ENCODE peak calls at places on chromosome 11, in nine cellular contexts. P is glutamatergic neuron, B is fibroblast of lung, C is adrenal gland, F is AG04450, J is GM12865, U is MCF 10A, E is cardiac fibroblast, X is heart left ventricle. W is an unnamed sample.

GRCh38 chr11:315051-315481 is 1.2 kb downstream of the IFITM1 start:
- DNase-seq in P (no peak), B (no peak), C (no peak), F (no peak), J (no peak), U (no peak), E (no peak), X (no peak), W (no peak)

GRCh38 chr11:69002743-69003231 is 10.3 kb downstream of the MRGPRF start:
- DNase-seq in P (no peak), B (no peak), C (no peak), F (no peak), J (no peak), U (no peak), E (no peak), X (peak; percentile 57), W (no peak)

GRCh38 chr11:27497284-27497866 is 9.2 kb downstream of the LIN7C start:
- DNase-seq in P (no peak), B (peak; percentile 45), C (no peak), F (no peak), J (peak; percentile 23), U (peak; percentile 29), E (peak; percentile 54), X (no peak), W (peak; percentile 19)

GRCh38 chr11:44018127-44018521 is 29.7 kb upstream of the ACCSL start:
- DNase-seq in P (no peak), B (no peak), C (peak; percentile 47), F (no peak), J (no peak), U (no peak), E (no peak), X (no peak), W (no peak)

GRCh38 chr11:12692238-12693074 is 18.2 kb downstream of the TEAD1 start:
- DNase-seq in P (peak; percentile 52), B (peak; percentile 99), C (peak; percentile 94), F (peak; percentile 83), J (no peak), U (peak; percentile 94), E (peak; percentile 92), X (peak; percentile 89), W (peak; percentile 84)

GRCh38 chr11:104609297-104609696 is 289.0 kb downstream of the CASP12 start:
- DNase-seq in P (no peak), B (peak; percentile 86), C (peak; percentile 41), F (peak; percentile 38), J (peak; percentile 35), U (peak; percentile 59), E (peak; percentile 77), X (no peak), W (peak; percentile 3)

GRCh38 chr11:57343825-57344224 is 5.7 kb downstream of the P2RX3 start:
- DNase-seq in P (no peak), B (no peak), C (no peak), F (no peak), J (no peak), U (no peak), E (no peak), X (no peak), W (no peak)

GRCh38 chr11:81674211-81674610 is 1059.5 kb downstream of the FAM181B start:
- DNase-seq in P (no peak), B (no peak), C (no peak), F (no peak), J (peak; percentile 28), U (no peak), E (no peak), X (no peak), W (no peak)

GRCh38 chr11:88181776-88182175 is 6.5 kb upstream of the RAB38 start:
- DNase-seq in P (no peak), B (no peak), C (no peak), F (no peak), J (no peak), U (peak; percentile 35), E (no peak), X (no peak), W (no peak)

GRCh38 chr11:84594602-84595001 is 1032.5 kb downstream of the DLG2 start:
- DNase-seq in P (no peak), B (no peak), C (no peak), F (no peak), J (no peak), U (no peak), E (no peak), X (no peak), W (no peak)

GRCh38 chr11:135019343-135019742 is 607.3 kb upstream of the B3GAT1 start:
- DNase-seq in P (no peak), B (no peak), C (no peak), F (no peak), J (no peak), U (no peak), E (no peak), X (no peak), W (no peak)

GRCh38 chr11:61736310-61736709 is 16.1 kb upstream of the MYRF start:
- DNase-seq in P (no peak), B (no peak), C (no peak), F (no peak), J (no peak), U (peak; percentile 21), E (no peak), X (no peak), W (no peak)

GRCh38 chr11:33970984-33971466 is 79.1 kb upstream of the LMO2 start:
- DNase-seq in P (peak; percentile 40), B (peak; percentile 62), C (peak; percentile 59), F (peak; percentile 4), J (peak; percentile 67), U (peak; percentile 66), E (peak; percentile 77), X (no peak), W (peak; percentile 39)

GRCh38 chr11:123182101-123182500 is 12.9 kb downstream of the CLMP start:
- DNase-seq in P (no peak), B (no peak), C (no peak), F (no peak), J (no peak), U (no peak), E (no peak), X (no peak), W (no peak)

GRCh38 chr11:75777461-75778110 is 9.0 kb downstream of the DGAT2 start:
- DNase-seq in P (no peak), B (no peak), C (no peak), F (no peak), J (no peak), U (peak; percentile 36), E (peak; percentile 18), X (no peak), W (no peak)

GRCh38 chr11:96002754-96003290 is 78.9 kb upstream of the MTMR2 start:
- DNase-seq in P (no peak), B (no peak), C (no peak), F (no peak), J (no peak), U (no peak), E (no peak), X (no peak), W (no peak)

GRCh38 chr11:82907376-82907775 is 5.8 kb downstream of the DDIAS start:
- DNase-seq in P (no peak), B (no peak), C (no peak), F (no peak), J (no peak), U (no peak), E (no peak), X (no peak), W (no peak)

GRCh38 chr11:114463999-114464398 is 24.7 kb downstream of the REXO2 start:
- DNase-seq in P (no peak), B (no peak), C (no peak), F (no peak), J (no peak), U (no peak), E (no peak), X (no peak), W (no peak)

GRCh38 chr11:19228956-19229355 is 11.8 kb downstream of the E2F8 start:
- DNase-seq in P (no peak), B (no peak), C (no peak), F (no peak), J (no peak), U (no peak), E (no peak), X (no peak), W (no peak)

GRCh38 chr11:1917523-1918435 is 1.7 kb upstream of the TNNT3 start:
- DNase-seq in P (no peak), B (no peak), C (peak; percentile 67), F (no peak), J (peak; percentile 33), U (no peak), E (no peak), X (peak; percentile 79), W (no peak)
- TF ChIP-seq CTCF in P (peak; percentile 70), B (no peak), C (peak; percentile 79), F (peak; percentile 20), J (peak; percentile 58), U (peak; percentile 38), E (peak; percentile 68), X (peak; percentile 72), W (peak; percentile 69)

DNA sequence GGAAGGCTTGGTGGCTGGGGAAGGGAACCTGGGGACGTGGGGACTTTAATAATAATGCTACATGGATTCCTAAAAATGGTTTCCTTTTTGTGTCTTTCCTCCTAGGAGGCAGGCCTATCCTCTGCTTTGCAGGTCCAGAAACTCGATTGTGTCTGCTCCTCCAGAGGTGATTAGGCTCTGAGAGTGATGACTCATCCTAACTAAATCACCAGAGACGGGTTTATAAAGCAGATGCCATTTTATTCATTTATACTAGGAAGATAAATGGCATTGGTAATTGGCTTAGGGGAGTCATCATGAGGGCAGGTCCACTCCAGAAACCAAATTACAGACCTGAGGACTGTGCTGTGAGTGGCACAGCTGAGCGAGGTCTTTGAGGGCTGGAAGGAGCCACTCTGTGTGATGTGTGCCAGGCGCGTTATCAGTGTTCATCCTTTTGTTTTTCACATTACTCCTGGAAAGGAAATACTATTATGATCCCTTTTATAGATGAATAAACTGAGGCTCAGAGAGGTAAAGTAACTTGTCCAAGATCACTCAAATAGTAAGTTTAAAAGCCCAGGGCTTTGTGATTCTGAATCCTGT is 7.1 kb downstream of the NLRX1 start:
- DNase-seq in P (no peak), B (no peak), C (no peak), F (no peak), J (no peak), U (peak; percentile 21), E (peak; percentile 25), X (no peak), W (peak; percentile 29)
- TF ChIP-seq CTCF in P (no peak), B (no peak), C (no peak), F (no peak), J (no peak), U (no peak), E (no peak), X (no peak), W (no peak)

GRCh38 chr11:9060700-9061111 is 30.7 kb downstream of the SCUBE2 start:
- DNase-seq in P (no peak), B (no peak), C (no peak), F (no peak), J (peak; percentile 95), U (peak; percentile 42), E (peak; percentile 9), X (no peak), W (no peak)
- TF ChIP-seq CTCF in P (no peak), B (no peak), C (peak; percentile 6), F (peak; percentile 21), J (peak; percentile 40), U (no peak), E (peak; percentile 15), X (peak; percentile 15), W (peak; percentile 55)

DNA sequence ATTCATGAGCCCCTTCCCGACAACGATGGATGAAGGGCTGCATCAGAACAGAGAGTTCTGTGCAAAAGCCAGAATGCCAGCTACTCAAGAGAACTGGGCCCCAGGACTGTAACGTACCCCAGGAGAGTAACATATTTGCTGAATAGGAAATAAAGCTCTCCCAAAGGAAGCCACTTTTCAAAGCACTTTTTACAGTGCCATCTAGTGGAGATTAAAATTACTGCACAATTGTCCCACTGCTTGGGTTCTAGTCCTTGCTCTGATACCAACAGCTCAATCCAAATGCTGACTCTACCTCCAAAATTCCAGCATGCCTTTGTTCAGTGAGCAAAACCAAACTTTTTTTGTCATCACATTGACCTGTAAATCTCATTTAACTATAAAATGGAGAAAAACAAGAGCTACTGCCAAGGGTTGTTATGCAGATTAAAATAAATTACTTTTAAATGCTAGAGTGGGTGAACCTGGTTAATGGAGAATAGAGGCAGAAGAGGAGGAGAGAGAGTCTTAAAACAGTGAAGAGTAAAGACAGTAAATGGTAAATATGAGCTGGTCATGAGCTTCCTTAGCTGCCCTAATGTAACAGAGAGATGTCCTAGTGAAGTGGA is 87.6 kb upstream of the FSHB start:
- DNase-seq in P (no peak), B (peak; percentile 17), C (no peak), F (peak; percentile 4), J (peak; percentile 43), U (peak; percentile 60), E (peak; percentile 55), X (no peak), W (peak; percentile 15)
- TF ChIP-seq CTCF in P (peak; percentile 92), B (peak; percentile 50), C (peak; percentile 58), F (peak; percentile 75), J (peak; percentile 65), U (peak; percentile 75), E (peak; percentile 67), X (peak; percentile 78), W (peak; percentile 87)